ENCODE peak calls at places on chromosomes 5 and 9, in four cellular contexts. Q is NCI-H460, N is NCI-H1105 treated with DMSO at 0.1 percent for 48 hours, S is pulmonary artery endothelial cell. P is an unnamed sample.

GRCh38 chr9:114366334-114367128 is 21.3 kb downstream of the AKNA start:
- DNase-seq in Q (no peak), N (no peak), S (no peak), P (no peak)

GRCh38 chr5:141001854-141002666 is 35.8 kb downstream of the PCDHAC2 start:
- DNase-seq in Q (no peak), S (no peak), N (peak; percentile 40), P (peak; percentile 44)

GRCh38 chr5:125112196-125112595 is 365.8 kb upstream of the ZNF608 start:
- DNase-seq in Q (no peak), N (no peak), S (no peak), P (no peak)

GRCh38 chr9:14315754-14316573 is 2.0 kb upstream of the NFIB start:
- DNase-seq in Q (no peak), N (no peak), S (no peak), P (no peak)

GRCh38 chr9:131697097-131697496 is 42.8 kb downstream of the RAPGEF1 start:
- DNase-seq in S (no peak), Q (no peak), N (peak; percentile 6), P (no peak)

GRCh38 chr5:98201006-98201620 is 572.4 kb upstream of the RGMB start:
- DNase-seq in N (no peak), S (no peak), Q (no peak), P (no peak)

GRCh38 chr5:91469517-91470165 is 86.5 kb upstream of the ARRDC3 start:
- DNase-seq in Q (peak; percentile 24), S (no peak), N (no peak), P (no peak)

GRCh38 chr9:17509698-17510097 is 69.2 kb upstream of the SH3GL2 start:
- DNase-seq in S (no peak), N (no peak), Q (no peak), P (no peak)

GRCh38 chr9:93288891-93289883 is 105.2 kb downstream of the WNK2 start:
- DNase-seq in Q (no peak), S (no peak), N (no peak), P (no peak)

GRCh38 chr5:126138475-126139005 is 284.7 kb upstream of the GRAMD2B start:
- DNase-seq in N (peak; percentile 20), Q (no peak), S (no peak), P (no peak)

GRCh38 chr5:89556215-89557009 is 673.4 kb upstream of the MEF2C start:
- DNase-seq in Q (peak; percentile 74), N (no peak), S (peak; percentile 1), P (no peak)

GRCh38 chr9:94610181-94610591 is 16.6 kb upstream of the FBP2 start:
- DNase-seq in Q (no peak), S (no peak), N (no peak), P (no peak)

GRCh38 chr9:110257097-110257955 is 1.0 kb upstream of the TXN start:
- DNase-seq in Q (peak; percentile 47), N (no peak), S (no peak), P (no peak)

GRCh38 chr9:126131066-126132010 is 195.3 kb upstream of the MVB12B start:
- DNase-seq in S (no peak), Q (no peak), N (no peak), P (no peak)

GRCh38 chr9:133003671-133004090 is 25.2 kb downstream of the GFI1B start:
- DNase-seq in N (no peak), Q (no peak), S (no peak), P (no peak)

GRCh38 chr9:98563997-98564396 is 144.7 kb downstream of the GABBR2 start:
- DNase-seq in S (no peak), Q (no peak), N (no peak), P (no peak)

GRCh38 chr5:135310328-135310989 is 88.6 kb downstream of the MACROH2A1 start:
- DNase-seq in Q (no peak), S (no peak), N (no peak), P (no peak)

GRCh38 chr9:91419222-91420191 is 4.1 kb downstream of the NFIL3 start:
- DNase-seq in Q (peak; percentile 94), S (no peak), N (no peak), P (no peak)

GRCh38 chr5:150492621-150493020 is 15.3 kb upstream of the NDST1 start:
- DNase-seq in S (no peak), Q (no peak), N (no peak), P (no peak)

GRCh38 chr9:61674465-61674864 is 484.6 kb downstream of the SPATA31A7 start:
- DNase-seq in Q (no peak), N (no peak), S (no peak), P (no peak)

GRCh38 chr9:15735083-15735974 is 182.5 kb downstream of the CCDC171 start:
- DNase-seq in Q (peak; percentile 28), S (peak; percentile 51), N (peak; percentile 8), P (no peak)

GRCh38 chr9:21576331-21577189 is 94.4 kb upstream of the IFNE start:
- DNase-seq in S (peak; percentile 55), Q (peak; percentile 58), N (no peak), P (no peak)

GRCh38 chr9:135328485-135329417 is 150.8 kb upstream of the PPP1R26 start:
- DNase-seq in S (no peak), N (no peak), Q (no peak), P (no peak)

GRCh38 chr5:50574121-50574520 is 92.3 kb upstream of the PARP8 start:
- DNase-seq in S (no peak), N (no peak), Q (no peak), P (no peak)

GRCh38 chr5:150181035-150181434 is 8.8 kb upstream of the SLC6A7 start:
- DNase-seq in S (no peak), N (no peak), Q (no peak), P (no peak)

GRCh38 chr9:35490910-35491465 is 1.1 kb downstream of the RUSC2 start:
- DNase-seq in Q (no peak), N (no peak), S (no peak), P (no peak)

GRCh38 chr5:89929834-89930233 is 479.7 kb downstream of the CETN3 start:
- DNase-seq in N (no peak), S (no peak), Q (no peak), P (no peak)

GRCh38 chr9:133955821-133956411 is 36.2 kb downstream of the VAV2 start:
- DNase-seq in S (no peak), Q (no peak), N (no peak), P (peak; percentile 24)

GRCh38 chr5:149153751-149154610 is 12.7 kb downstream of the ABLIM3 start:
- DNase-seq in Q (peak; percentile 91), N (no peak), S (no peak), P (peak; percentile 10)